ENCODE peak calls at places on chromosome 9, in four cellular contexts. V is T follicular helper cell, P is NT2/D1, L is progenitor cell of endocrine pancreas. S is an unnamed sample.

GRCh38 chr9:110895141-110895912 is 142.9 kb downstream of the LPAR1 start:
- DNase-seq in L (no peak), P (no peak), V (no peak), S (no peak)

GRCh38 chr9:93677641-93678136 is 101.3 kb downstream of the PHF2 start:
- DNase-seq in P (no peak), L (peak), V (no peak), S (no peak)

GRCh38 chr9:27539479-27540441 is 10.1 kb upstream of the MOB3B start:
- DNase-seq in V (no peak), P (no peak), L (no peak), S (no peak)

GRCh38 chr9:35172878-35173277 is 11.1 kb downstream of the UNC13B start:
- DNase-seq in P (no peak), L (no peak), V (no peak), S (no peak)

GRCh38 chr9:134413890-134414731 is 87.9 kb downstream of the RXRA start:
- DNase-seq in V (no peak), P (no peak), L (no peak), S (peak)

GRCh38 chr9:135068776-135069415 is 18.6 kb upstream of the OLFM1 start:
- DNase-seq in V (no peak), P (no peak), L (no peak), S (no peak)

GRCh38 chr9:8738953-8739352 is 939.4 kb upstream of the DMAC1 start:
- DNase-seq in V (no peak), P (no peak), L (no peak), S (no peak)

GRCh38 chr9:131153585-131153984 is 28.2 kb downstream of the NUP214 start:
- DNase-seq in V (no peak), P (no peak), L (no peak), S (no peak)